ENCODE peak calls at places on chromosomes 12 and 14, in nine cellular contexts. One of them, this sample, is unnamed.

GRCh38 chr12:1115471-1116242 is 124.6 kb downstream of the ERC1 start:
- DNase-seq in astrocyte: peak; percentile 71
- DNase-seq in kidney epithelial cell: no peak
- DNase-seq in CD4-positive, alpha-beta T cell: no peak
- DNase-seq in mucosa of descending colon: no peak
- DNase-seq in lower lobe of right lung: no peak
- DNase-seq in choroid plexus epithelial cell: peak; percentile 66
- DNase-seq in PC-9: peak; percentile 87
- DNase-seq in mesothelial cell of epicardium: no peak
- DNase-seq in this sample: no peak

GRCh38 chr14:75240781-75241180 is 37.8 kb upstream of the FOS start:
- DNase-seq in CD4-positive, alpha-beta T cell: no peak
- DNase-seq in mesothelial cell of epicardium: no peak
- DNase-seq in astrocyte: no peak
- DNase-seq in kidney epithelial cell: no peak
- DNase-seq in lower lobe of right lung: no peak
- DNase-seq in choroid plexus epithelial cell: no peak
- DNase-seq in PC-9: no peak
- DNase-seq in mucosa of descending colon: no peak
- DNase-seq in this sample: no peak

GRCh38 chr14:21264025-21264801 is 5.0 kb downstream of the HNRNPC start:
- DNase-seq in PC-9: peak; percentile 82
- DNase-seq in CD4-positive, alpha-beta T cell: no peak
- DNase-seq in mesothelial cell of epicardium: no peak
- DNase-seq in lower lobe of right lung: no peak
- DNase-seq in astrocyte: peak; percentile 90
- DNase-seq in mucosa of descending colon: no peak
- DNase-seq in choroid plexus epithelial cell: peak; percentile 88
- DNase-seq in kidney epithelial cell: peak; percentile 79
- DNase-seq in this sample: no peak

GRCh38 chr12:104058796-104059195 is 5.5 kb upstream of the HCFC2 start:
- DNase-seq in lower lobe of right lung: no peak
- DNase-seq in kidney epithelial cell: no peak
- DNase-seq in choroid plexus epithelial cell: peak; percentile 6
- DNase-seq in PC-9: peak; percentile 81
- DNase-seq in mucosa of descending colon: no peak
- DNase-seq in mesothelial cell of epicardium: no peak
- DNase-seq in CD4-positive, alpha-beta T cell: no peak
- DNase-seq in astrocyte: no peak
- DNase-seq in this sample: no peak

GRCh38 chr12:128265566-128265965 is 1.4 kb upstream of the TMEM132C start:
- DNase-seq in PC-9: no peak
- DNase-seq in kidney epithelial cell: no peak
- DNase-seq in lower lobe of right lung: no peak
- DNase-seq in choroid plexus epithelial cell: no peak
- DNase-seq in CD4-positive, alpha-beta T cell: no peak
- DNase-seq in mesothelial cell of epicardium: no peak
- DNase-seq in mucosa of descending colon: no peak
- DNase-seq in astrocyte: no peak
- DNase-seq in this sample: no peak

GRCh38 chr12:125129592-125130255 is 64.5 kb downstream of the AACS start:
- DNase-seq in kidney epithelial cell: no peak
- DNase-seq in choroid plexus epithelial cell: no peak
- DNase-seq in lower lobe of right lung: no peak
- DNase-seq in mesothelial cell of epicardium: no peak
- DNase-seq in mucosa of descending colon: no peak
- DNase-seq in astrocyte: no peak
- DNase-seq in PC-9: peak; percentile 27
- DNase-seq in CD4-positive, alpha-beta T cell: no peak
- DNase-seq in this sample: no peak

GRCh38 chr12:70876952-70877351 is 43.6 kb downstream of the PTPRR start:
- DNase-seq in kidney epithelial cell: no peak
- DNase-seq in CD4-positive, alpha-beta T cell: no peak
- DNase-seq in mesothelial cell of epicardium: no peak
- DNase-seq in PC-9: no peak
- DNase-seq in lower lobe of right lung: no peak
- DNase-seq in choroid plexus epithelial cell: peak; percentile 39
- DNase-seq in mucosa of descending colon: no peak
- DNase-seq in astrocyte: peak; percentile 41
- DNase-seq in this sample: no peak

GRCh38 chr14:105249175-105250007 is 1.1 kb downstream of the BTBD6 start:
- DNase-seq in lower lobe of right lung: peak; percentile 57
- DNase-seq in mesothelial cell of epicardium: no peak
- DNase-seq in astrocyte: peak; percentile 31
- DNase-seq in CD4-positive, alpha-beta T cell: no peak
- DNase-seq in kidney epithelial cell: no peak
- DNase-seq in PC-9: no peak
- DNase-seq in choroid plexus epithelial cell: peak; percentile 50
- DNase-seq in mucosa of descending colon: no peak
- DNase-seq in this sample: no peak

GRCh38 chr12:121843236-121843982 is 15.2 kb downstream of the HPD start:
- DNase-seq in PC-9: no peak
- DNase-seq in mucosa of descending colon: no peak
- DNase-seq in kidney epithelial cell: no peak
- DNase-seq in astrocyte: no peak
- DNase-seq in lower lobe of right lung: no peak
- DNase-seq in CD4-positive, alpha-beta T cell: no peak
- DNase-seq in mesothelial cell of epicardium: no peak
- DNase-seq in choroid plexus epithelial cell: no peak
- DNase-seq in this sample: no peak

GRCh38 chr12:121839993-121840761 is 18.5 kb downstream of the HPD start:
- DNase-seq in mesothelial cell of epicardium: no peak
- DNase-seq in PC-9: no peak
- DNase-seq in CD4-positive, alpha-beta T cell: no peak
- DNase-seq in choroid plexus epithelial cell: no peak
- DNase-seq in astrocyte: no peak
- DNase-seq in kidney epithelial cell: no peak
- DNase-seq in mucosa of descending colon: no peak
- DNase-seq in lower lobe of right lung: peak; percentile 65
- DNase-seq in this sample: no peak

GRCh38 chr12:121837680-121838079 is 21.0 kb downstream of the HPD start:
- DNase-seq in mesothelial cell of epicardium: no peak
- DNase-seq in PC-9: no peak
- DNase-seq in mucosa of descending colon: no peak
- DNase-seq in kidney epithelial cell: no peak
- DNase-seq in choroid plexus epithelial cell: peak; percentile 34
- DNase-seq in astrocyte: no peak
- DNase-seq in CD4-positive, alpha-beta T cell: no peak
- DNase-seq in lower lobe of right lung: no peak
- DNase-seq in this sample: no peak

GRCh38 chr12:121838096-121838495 is 20.6 kb downstream of the HPD start:
- DNase-seq in mucosa of descending colon: no peak
- DNase-seq in astrocyte: no peak
- DNase-seq in PC-9: no peak
- DNase-seq in CD4-positive, alpha-beta T cell: no peak
- DNase-seq in kidney epithelial cell: no peak
- DNase-seq in lower lobe of right lung: no peak
- DNase-seq in mesothelial cell of epicardium: no peak
- DNase-seq in choroid plexus epithelial cell: no peak
- DNase-seq in this sample: no peak

GRCh38 chr12:121839106-121839992 is 19.3 kb downstream of the HPD start:
- DNase-seq in choroid plexus epithelial cell: peak; percentile 99
- DNase-seq in kidney epithelial cell: peak; percentile 86
- DNase-seq in CD4-positive, alpha-beta T cell: peak; percentile 100
- DNase-seq in mucosa of descending colon: peak; percentile 100
- DNase-seq in mesothelial cell of epicardium: peak; percentile 100
- DNase-seq in lower lobe of right lung: peak; percentile 100
- DNase-seq in astrocyte: peak; percentile 86
- DNase-seq in PC-9: peak; percentile 91
- DNase-seq in this sample: peak; percentile 86
- TF ChIP-seq CTCF in choroid plexus epithelial cell: peak; percentile 42
- TF ChIP-seq CTCF in kidney epithelial cell: peak; percentile 22
- TF ChIP-seq CTCF in CD4-positive, alpha-beta T cell: peak; percentile 54
- TF ChIP-seq CTCF in mucosa of descending colon: peak; percentile 34
- TF ChIP-seq CTCF in mesothelial cell of epicardium: no peak
- TF ChIP-seq CTCF in lower lobe of right lung: peak; percentile 60
- TF ChIP-seq CTCF in astrocyte: no peak
- TF ChIP-seq CTCF in PC-9: no peak
- TF ChIP-seq CTCF in this sample: no peak

GRCh38 chr12:2581293-2582045 is 213.3 kb upstream of the FKBP4 start:
- DNase-seq in PC-9: no peak
- DNase-seq in mesothelial cell of epicardium: no peak
- DNase-seq in lower lobe of right lung: no peak
- DNase-seq in CD4-positive, alpha-beta T cell: no peak
- DNase-seq in astrocyte: no peak
- DNase-seq in mucosa of descending colon: no peak
- DNase-seq in kidney epithelial cell: no peak
- DNase-seq in choroid plexus epithelial cell: no peak
- DNase-seq in this sample: no peak

GRCh38 chr12:2580821-2581220 is 213.9 kb upstream of the FKBP4 start:
- DNase-seq in astrocyte: peak; percentile 50
- DNase-seq in CD4-positive, alpha-beta T cell: no peak
- DNase-seq in lower lobe of right lung: no peak
- DNase-seq in mesothelial cell of epicardium: no peak
- DNase-seq in mucosa of descending colon: no peak
- DNase-seq in choroid plexus epithelial cell: peak; percentile 57
- DNase-seq in PC-9: no peak
- DNase-seq in kidney epithelial cell: no peak
- DNase-seq in this sample: no peak

GRCh38 chr12:2583642-2584041 is 211.1 kb upstream of the FKBP4 start:
- DNase-seq in PC-9: no peak
- DNase-seq in lower lobe of right lung: no peak
- DNase-seq in choroid plexus epithelial cell: no peak
- DNase-seq in mesothelial cell of epicardium: no peak
- DNase-seq in CD4-positive, alpha-beta T cell: no peak
- DNase-seq in astrocyte: no peak
- DNase-seq in mucosa of descending colon: no peak
- DNase-seq in kidney epithelial cell: no peak
- DNase-seq in this sample: no peak

GRCh38 chr12:2586159-2587035 is 208.4 kb upstream of the FKBP4 start:
- DNase-seq in mesothelial cell of epicardium: no peak
- DNase-seq in lower lobe of right lung: no peak
- DNase-seq in PC-9: no peak
- DNase-seq in choroid plexus epithelial cell: no peak
- DNase-seq in kidney epithelial cell: no peak
- DNase-seq in CD4-positive, alpha-beta T cell: no peak
- DNase-seq in astrocyte: no peak
- DNase-seq in mucosa of descending colon: no peak
- DNase-seq in this sample: no peak

DNA sequence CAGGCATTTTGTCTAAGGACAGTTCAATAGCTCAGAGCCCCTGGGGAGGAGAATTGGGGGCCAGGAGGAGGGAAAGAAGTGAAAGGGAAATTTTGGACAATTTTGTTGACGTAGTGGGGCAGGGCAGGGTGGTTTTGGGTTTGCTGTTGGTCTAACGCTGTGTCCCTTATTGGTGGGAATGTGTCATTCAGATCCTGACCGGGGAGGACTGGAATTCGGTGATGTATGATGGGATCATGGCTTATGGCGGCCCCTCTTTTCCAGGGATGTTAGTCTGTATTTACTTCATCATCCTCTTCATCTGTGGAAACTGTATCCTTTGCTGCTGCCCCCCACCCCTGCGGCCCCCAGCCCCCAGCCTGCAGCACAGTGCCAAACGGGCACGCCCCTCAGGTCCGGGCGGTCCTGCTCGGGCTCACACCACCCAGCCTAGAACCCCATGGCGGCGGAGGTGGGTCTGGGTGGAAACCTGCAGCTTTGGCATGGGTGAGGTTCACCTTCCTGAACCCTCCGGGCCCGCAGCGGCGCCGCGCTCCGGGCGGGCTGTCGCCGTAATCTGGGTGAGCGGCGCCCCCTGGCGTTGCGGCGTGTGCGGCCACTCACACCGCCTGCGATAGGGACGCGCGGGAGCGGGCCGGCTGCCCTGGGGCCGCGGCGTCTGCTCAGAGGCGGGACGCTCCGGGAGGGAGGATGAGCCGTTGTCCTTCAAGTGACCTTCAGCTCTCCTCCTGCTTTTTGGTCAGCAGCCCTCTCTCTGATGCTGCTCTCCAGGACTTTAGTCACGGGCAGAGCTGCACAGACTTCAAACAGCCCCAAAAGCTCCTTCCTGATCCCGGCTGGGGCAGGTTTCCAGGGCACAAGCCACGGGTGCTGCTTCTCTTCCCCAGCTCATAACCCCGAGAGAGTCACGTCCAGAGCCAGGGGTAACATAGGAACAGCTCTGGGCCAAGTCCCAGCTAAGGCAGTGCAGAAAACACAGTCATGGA is 211.8 kb upstream of the FKBP4 start:
- DNase-seq in CD4-positive, alpha-beta T cell: peak; percentile 20
- DNase-seq in mucosa of descending colon: peak; percentile 85
- DNase-seq in choroid plexus epithelial cell: peak; percentile 53
- DNase-seq in lower lobe of right lung: peak; percentile 73
- DNase-seq in mesothelial cell of epicardium: peak; percentile 68
- DNase-seq in astrocyte: peak; percentile 8
- DNase-seq in kidney epithelial cell: no peak
- DNase-seq in PC-9: no peak
- DNase-seq in this sample: peak; percentile 75
- TF ChIP-seq CTCF in CD4-positive, alpha-beta T cell: peak; percentile 68
- TF ChIP-seq CTCF in mucosa of descending colon: peak; percentile 88
- TF ChIP-seq CTCF in choroid plexus epithelial cell: peak; percentile 58
- TF ChIP-seq CTCF in lower lobe of right lung: peak; percentile 92
- TF ChIP-seq CTCF in mesothelial cell of epicardium: peak; percentile 92
- TF ChIP-seq CTCF in astrocyte: peak; percentile 38
- TF ChIP-seq CTCF in kidney epithelial cell: peak; percentile 17
- TF ChIP-seq CTCF in PC-9: peak; percentile 67
- TF ChIP-seq CTCF in this sample: peak; percentile 79

GRCh38 chr14:103123634-103124500 is 606 bp downstream of the TNFAIP2 start:
- DNase-seq in CD4-positive, alpha-beta T cell: no peak
- DNase-seq in choroid plexus epithelial cell: peak; percentile 33
- DNase-seq in lower lobe of right lung: peak; percentile 78
- DNase-seq in PC-9: peak; percentile 77
- DNase-seq in astrocyte: no peak
- DNase-seq in mesothelial cell of epicardium: peak; percentile 14
- DNase-seq in mucosa of descending colon: peak; percentile 61
- DNase-seq in kidney epithelial cell: no peak
- DNase-seq in this sample: no peak
- TF ChIP-seq CTCF in CD4-positive, alpha-beta T cell: no peak
- TF ChIP-seq CTCF in choroid plexus epithelial cell: peak; percentile 45
- TF ChIP-seq CTCF in lower lobe of right lung: peak; percentile 45
- TF ChIP-seq CTCF in PC-9: peak; percentile 82
- TF ChIP-seq CTCF in astrocyte: peak; percentile 13
- TF ChIP-seq CTCF in mesothelial cell of epicardium: peak; percentile 18
- TF ChIP-seq CTCF in mucosa of descending colon: no peak
- TF ChIP-seq CTCF in kidney epithelial cell: peak; percentile 59
- TF ChIP-seq CTCF in this sample: no peak

GRCh38 chr12:11347810-11348209 is 37.6 kb upstream of the PRB4 start:
- DNase-seq in mucosa of descending colon: no peak
- DNase-seq in choroid plexus epithelial cell: peak; percentile 13
- DNase-seq in astrocyte: no peak
- DNase-seq in mesothelial cell of epicardium: no peak
- DNase-seq in CD4-positive, alpha-beta T cell: no peak
- DNase-seq in lower lobe of right lung: no peak
- DNase-seq in PC-9: no peak
- DNase-seq in kidney epithelial cell: no peak
- DNase-seq in this sample: no peak
- TF ChIP-seq CTCF in mucosa of descending colon: no peak
- TF ChIP-seq CTCF in choroid plexus epithelial cell: no peak
- TF ChIP-seq CTCF in astrocyte: no peak
- TF ChIP-seq CTCF in mesothelial cell of epicardium: peak; percentile 69
- TF ChIP-seq CTCF in CD4-positive, alpha-beta T cell: no peak
- TF ChIP-seq CTCF in lower lobe of right lung: no peak
- TF ChIP-seq CTCF in PC-9: peak; percentile 58
- TF ChIP-seq CTCF in kidney epithelial cell: no peak
- TF ChIP-seq CTCF in this sample: no peak